ENCODE peak calls at places on chromosomes 5 and 9, in five cellular contexts. H, X, O, Q and G are unnamed samples.
A peak's percentile ranks its signal among the peaks of the same experiment; 100 is the strongest.

GRCh38 chr9:91422832-91423711 is 560 bp downstream of the NFIL3 start:
- DNase-seq in H (peak; percentile 56), X (peak; percentile 85), O (no peak), Q (peak; percentile 61), G (peak; percentile 94)

GRCh38 chr9:132804576-132805295 is 73.3 kb downstream of the AK8 start:
- DNase-seq in H (no peak), X (no peak), O (no peak), Q (no peak), G (no peak)

GRCh38 chr5:180316586-180316985 is 24.7 kb upstream of the MAPK9 start:
- DNase-seq in H (no peak), X (no peak), O (no peak), Q (no peak), G (no peak)

GRCh38 chr5:95048633-95049032 is 236.3 kb downstream of the MCTP1 start:
- DNase-seq in H (no peak), X (no peak), O (no peak), Q (no peak), G (no peak)

GRCh38 chr5:1896602-1897376 is 14.1 kb upstream of the IRX4 start:
- DNase-seq in H (no peak), X (no peak), O (no peak), Q (no peak), G (no peak)

GRCh38 chr5:179126506-179126991 is 66.4 kb downstream of the ZNF354C start:
- DNase-seq in H (no peak), X (no peak), O (no peak), Q (peak; percentile 15), G (no peak)

GRCh38 chr5:126023894-126024575 is 399.2 kb upstream of the GRAMD2B start:
- DNase-seq in H (no peak), X (no peak), O (no peak), Q (no peak), G (no peak)

GRCh38 chr5:57172466-57172961 is 1.3 kb upstream of the GPBP1 start:
- DNase-seq in H (no peak), X (no peak), O (no peak), Q (no peak), G (peak; percentile 49)

GRCh38 chr9:36891341-36891811 is 142.7 kb downstream of the PAX5 start:
- DNase-seq in H (no peak), X (no peak), O (no peak), Q (no peak), G (no peak)

GRCh38 chr9:89384783-89385182 is 66.5 kb downstream of the SECISBP2 start:
- DNase-seq in H (no peak), X (no peak), O (no peak), Q (no peak), G (no peak)

GRCh38 chr5:121982500-121983261 is 20.9 kb downstream of the SRFBP1 start:
- DNase-seq in H (no peak), X (peak; percentile 19), O (no peak), Q (no peak), G (no peak)

GRCh38 chr5:161034456-161034855 is 182.4 kb upstream of the ATP10B start:
- DNase-seq in H (no peak), X (no peak), O (no peak), Q (no peak), G (no peak)

GRCh38 chr9:110650991-110651411 is 17.6 kb upstream of the MUSK start:
- DNase-seq in H (no peak), X (peak; percentile 99), O (no peak), Q (no peak), G (peak; percentile 97)

GRCh38 chr9:90022474-90022873 is 417.7 kb downstream of the GADD45G start:
- DNase-seq in H (no peak), X (no peak), O (no peak), Q (no peak), G (peak; percentile 36)

GRCh38 chr9:132144708-132145365 is 17.0 kb upstream of the NTNG2 start:
- DNase-seq in H (no peak), X (peak; percentile 66), O (no peak), Q (no peak), G (peak; percentile 59)

GRCh38 chr9:17003576-17004240 is 131.1 kb upstream of the CNTLN start:
- DNase-seq in H (no peak), X (peak; percentile 83), O (no peak), Q (no peak), G (peak; percentile 33)
- H2AFZ ChIP-seq in H (no peak overlapping the region), X (no peak overlapping the region), O (no peak overlapping the region), Q (no peak overlapping the region), G (no peak overlapping the region)

GRCh38 chr9:79360387-79361347 is 211.1 kb upstream of the TLE4 start:
- DNase-seq in H (no peak), X (peak; percentile 48), O (peak; percentile 46), Q (peak; percentile 43), G (peak; percentile 4)

GRCh38 chr9:79357620-79358019 is 214.1 kb upstream of the TLE4 start:
- DNase-seq in H (no peak), X (no peak), O (no peak), Q (no peak), G (no peak)

GRCh38 chr9:79357185-79357584 is 214.6 kb upstream of the TLE4 start:
- DNase-seq in H (no peak), X (no peak), O (no peak), Q (no peak), G (no peak)

DNA sequence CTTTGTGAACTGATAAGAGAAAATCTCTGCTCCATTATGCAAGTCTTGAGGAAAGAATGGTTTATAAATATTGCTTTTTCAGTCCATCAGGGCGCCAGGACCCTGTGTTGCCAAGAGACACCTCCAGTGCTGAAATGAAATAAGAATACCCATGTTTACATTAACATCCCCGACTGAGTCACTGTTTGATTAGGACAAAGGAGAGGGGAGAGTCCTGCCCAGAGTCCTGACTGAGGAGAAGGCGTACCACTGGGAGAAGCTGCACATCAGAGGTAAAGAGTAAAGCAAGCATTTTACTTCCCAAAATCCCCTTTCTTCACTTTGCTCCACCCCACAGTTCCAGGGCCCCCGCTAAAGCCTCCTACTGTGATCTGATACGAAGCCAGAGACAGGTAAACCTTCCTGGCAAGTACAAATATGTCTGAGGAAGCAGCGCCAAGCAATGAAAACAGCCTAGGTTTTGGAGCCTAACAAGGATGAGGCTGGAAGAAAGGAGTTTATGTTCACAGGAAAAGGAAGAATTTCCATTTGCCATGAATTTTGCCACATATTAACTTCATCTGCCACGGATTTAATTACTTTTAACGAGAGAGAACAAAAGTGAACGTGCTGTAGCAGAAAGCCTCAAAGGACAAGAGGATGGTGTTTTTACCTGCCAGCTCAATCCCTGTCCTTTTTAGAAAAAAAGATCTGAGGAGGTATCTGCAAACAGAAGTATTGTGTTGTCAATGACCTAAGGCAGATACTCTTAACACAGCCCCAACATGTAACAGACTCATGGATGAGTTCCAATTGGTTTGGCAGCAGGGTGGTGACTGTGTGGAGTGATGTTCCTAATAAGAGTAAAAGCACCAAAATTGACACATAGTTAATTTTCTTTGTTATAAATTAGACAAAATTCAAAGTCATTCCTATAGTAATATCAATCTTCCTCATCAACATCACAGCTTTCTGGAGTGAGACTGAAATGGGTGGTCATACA is 209.4 kb upstream of the TLE4 start:
- DNase-seq in H (no peak), X (peak; percentile 64), O (peak; percentile 17), Q (peak; percentile 45), G (peak; percentile 36)
- H2BK15ac ChIP-seq in H (no peak overlapping the region), X (peak overlapping the region; percentile 12), O (no peak overlapping the region), Q (no peak overlapping the region), G (no peak overlapping the region)

GRCh38 chr9:18487620-18488019 is 13.7 kb downstream of the ADAMTSL1 start:
- DNase-seq in H (no peak), X (no peak), O (no peak), Q (no peak), G (no peak)

GRCh38 chr9:18492612-18493011 is 18.7 kb downstream of the ADAMTSL1 start:
- DNase-seq in H (no peak), X (no peak), O (no peak), Q (no peak), G (no peak)

GRCh38 chr9:18493361-18494015 is 19.5 kb downstream of the ADAMTSL1 start:
- DNase-seq in H (no peak), X (peak; percentile 45), O (no peak), Q (no peak), G (peak; percentile 15)

GRCh38 chr9:18490591-18491370 is 16.8 kb downstream of the ADAMTSL1 start:
- DNase-seq in H (no peak), X (peak; percentile 99), O (no peak), Q (no peak), G (peak; percentile 89)

DNA sequence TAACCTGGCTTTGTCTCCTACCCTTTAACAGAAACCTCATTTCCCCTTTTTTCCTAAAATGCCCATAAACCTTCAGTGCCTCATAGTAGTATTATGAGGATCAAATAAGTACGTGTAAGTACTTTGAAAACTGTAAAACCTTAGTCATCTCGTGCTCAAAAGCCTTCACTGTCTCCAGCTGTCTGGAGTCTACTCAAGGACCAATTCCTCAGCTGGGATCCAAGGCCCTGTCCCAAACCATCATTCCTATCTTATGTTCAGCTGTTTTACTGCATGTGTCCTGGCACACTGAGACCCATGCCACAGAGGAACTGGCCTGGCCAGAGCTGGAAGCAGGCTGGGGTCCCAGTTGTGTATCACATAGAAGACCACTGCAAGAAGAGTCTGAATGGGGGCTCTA is 15.9 kb downstream of the ADAMTSL1 start:
- DNase-seq in H (no peak), X (peak; percentile 75), O (no peak), Q (no peak), G (peak; percentile 22)
- H2BK120ac ChIP-seq in H (no peak overlapping the region), X (peak overlapping the region; percentile 99), O (no peak overlapping the region), Q (no peak overlapping the region), G (no peak overlapping the region)

DNA sequence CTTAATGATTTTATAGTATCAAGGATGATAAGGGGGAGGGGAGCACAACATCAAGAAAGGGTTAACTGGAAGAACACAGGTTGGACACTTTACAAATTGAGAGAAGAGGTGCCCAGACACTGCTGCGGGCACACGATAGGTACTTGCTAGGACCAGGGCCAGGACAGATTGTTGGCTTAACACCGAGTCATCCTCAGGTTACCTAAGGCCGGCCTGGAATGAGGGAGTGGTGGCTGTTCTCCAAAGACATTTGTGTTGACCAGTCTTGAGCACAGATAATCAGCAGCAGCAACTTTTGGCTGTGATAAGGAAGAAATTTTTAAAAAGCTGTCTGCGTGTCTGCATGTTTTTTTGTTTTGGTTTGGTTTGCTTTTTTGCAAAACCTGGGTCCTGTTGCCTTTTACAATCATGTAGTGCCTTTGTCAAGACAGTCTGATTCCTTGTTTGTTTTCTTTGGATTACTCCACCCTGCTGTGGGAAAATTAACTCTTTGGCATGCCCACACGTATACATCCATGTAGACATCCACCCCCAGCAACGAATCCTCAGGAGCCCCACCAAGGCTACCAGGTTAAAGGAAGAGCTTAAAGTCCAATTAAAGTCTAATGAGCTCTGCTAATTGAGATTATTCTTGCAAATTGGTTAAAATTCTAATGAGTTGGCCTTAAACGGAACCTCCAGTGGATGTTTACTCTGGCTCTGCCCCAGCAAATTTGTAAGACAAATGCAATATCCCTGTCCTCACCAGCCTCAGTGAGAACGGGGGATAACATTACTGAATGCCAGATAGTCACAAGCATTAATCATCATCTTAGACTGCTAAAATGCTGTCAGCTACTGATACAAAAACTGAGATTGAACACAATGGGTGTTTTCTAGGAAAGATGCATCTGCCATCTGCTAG is 382.3 kb downstream of the ACTL7B start:
- DNase-seq in H (no peak), X (peak; percentile 61), O (no peak), Q (no peak), G (peak; percentile 66)
- H2AFZ ChIP-seq in H (no peak overlapping the region), X (no peak overlapping the region), O (peak overlapping the region; percentile 39), Q (no peak overlapping the region), G (no peak overlapping the region)

GRCh38 chr5:142281966-142282365 is 42.9 kb downstream of the SPRY4 start:
- DNase-seq in H (no peak), X (no peak), O (no peak), Q (no peak), G (no peak)
- H2BK15ac ChIP-seq in H (no peak overlapping the region), X (no peak overlapping the region), O (no peak overlapping the region), Q (no peak overlapping the region), G (no peak overlapping the region)